ENCODE peak calls at places on chromosomes 5 and 9, in four cellular contexts. One of them, this sample, is unnamed.

GRCh38 chr9:38311382-38312270 is 80.9 kb upstream of the ALDH1B1 start:
- DNase-seq in PC-3: no peak
- DNase-seq in GM23248: no peak
- DNase-seq in fibroblast of lung: peak; percentile 18
- DNase-seq in this sample: no peak

GRCh38 chr9:21968331-21969010 is 25.7 kb downstream of the CDKN2A start:
- DNase-seq in fibroblast of lung: no peak
- DNase-seq in PC-3: no peak
- DNase-seq in GM23248: peak; percentile 42
- DNase-seq in this sample: no peak

GRCh38 chr5:154136141-154136540 is 54.4 kb upstream of the GALNT10 start:
- DNase-seq in GM23248: no peak
- DNase-seq in PC-3: peak; percentile 11
- DNase-seq in fibroblast of lung: no peak
- DNase-seq in this sample: no peak

GRCh38 chr5:137693307-137693950 is 42.5 kb downstream of the KLHL3 start:
- DNase-seq in fibroblast of lung: no peak
- DNase-seq in PC-3: no peak
- DNase-seq in GM23248: no peak
- DNase-seq in this sample: no peak

GRCh38 chr5:179198865-179199645 is 138.9 kb downstream of the ZNF354C start:
- DNase-seq in GM23248: no peak
- DNase-seq in PC-3: no peak
- DNase-seq in fibroblast of lung: no peak
- DNase-seq in this sample: no peak

GRCh38 chr9:120413121-120414048 is 166.6 kb downstream of the CDK5RAP2 start:
- DNase-seq in fibroblast of lung: no peak
- DNase-seq in PC-3: no peak
- DNase-seq in GM23248: no peak
- DNase-seq in this sample: no peak

GRCh38 chr5:107408564-107408963 is 262.2 kb downstream of the EFNA5 start:
- DNase-seq in PC-3: no peak
- DNase-seq in fibroblast of lung: no peak
- DNase-seq in GM23248: no peak
- DNase-seq in this sample: no peak

GRCh38 chr5:55997742-55998351 is 3.1 kb upstream of the IL6ST start:
- DNase-seq in PC-3: peak; percentile 69
- DNase-seq in fibroblast of lung: peak; percentile 69
- DNase-seq in GM23248: peak; percentile 83
- DNase-seq in this sample: no peak

GRCh38 chr5:137376127-137376526 is 123.0 kb downstream of the SPOCK1 start:
- DNase-seq in PC-3: no peak
- DNase-seq in GM23248: no peak
- DNase-seq in fibroblast of lung: no peak
- DNase-seq in this sample: no peak

GRCh38 chr5:156021866-156022265 is 305.1 kb upstream of the SGCD start:
- DNase-seq in GM23248: no peak
- DNase-seq in PC-3: no peak
- DNase-seq in fibroblast of lung: no peak
- DNase-seq in this sample: no peak

GRCh38 chr5:131171276-131171815 is 602 bp downstream of the LYRM7 start:
- DNase-seq in PC-3: peak; percentile 25
- DNase-seq in fibroblast of lung: no peak
- DNase-seq in GM23248: peak; percentile 13
- DNase-seq in this sample: no peak

GRCh38 chr9:83384214-83384613 is 154.0 kb downstream of the FRMD3 start:
- DNase-seq in PC-3: no peak
- DNase-seq in GM23248: no peak
- DNase-seq in fibroblast of lung: no peak
- DNase-seq in this sample: no peak

GRCh38 chr5:37723147-37723961 is 116.5 kb downstream of the GDNF start:
- DNase-seq in fibroblast of lung: peak; percentile 71
- DNase-seq in PC-3: peak; percentile 42
- DNase-seq in GM23248: peak; percentile 59
- DNase-seq in this sample: peak; percentile 16

GRCh38 chr5:6903934-6904333 is 190.7 kb downstream of the TENT4A start:
- DNase-seq in GM23248: no peak
- DNase-seq in fibroblast of lung: no peak
- DNase-seq in PC-3: no peak
- DNase-seq in this sample: no peak

GRCh38 chr5:91332267-91333044 is 50.7 kb downstream of the ARRDC3 start:
- DNase-seq in fibroblast of lung: peak; percentile 88
- DNase-seq in PC-3: peak; percentile 79
- DNase-seq in GM23248: peak; percentile 22
- DNase-seq in this sample: no peak

GRCh38 chr5:154298060-154298459 is 107.5 kb downstream of the GALNT10 start:
- DNase-seq in fibroblast of lung: no peak
- DNase-seq in PC-3: no peak
- DNase-seq in GM23248: no peak
- DNase-seq in this sample: no peak

DNA sequence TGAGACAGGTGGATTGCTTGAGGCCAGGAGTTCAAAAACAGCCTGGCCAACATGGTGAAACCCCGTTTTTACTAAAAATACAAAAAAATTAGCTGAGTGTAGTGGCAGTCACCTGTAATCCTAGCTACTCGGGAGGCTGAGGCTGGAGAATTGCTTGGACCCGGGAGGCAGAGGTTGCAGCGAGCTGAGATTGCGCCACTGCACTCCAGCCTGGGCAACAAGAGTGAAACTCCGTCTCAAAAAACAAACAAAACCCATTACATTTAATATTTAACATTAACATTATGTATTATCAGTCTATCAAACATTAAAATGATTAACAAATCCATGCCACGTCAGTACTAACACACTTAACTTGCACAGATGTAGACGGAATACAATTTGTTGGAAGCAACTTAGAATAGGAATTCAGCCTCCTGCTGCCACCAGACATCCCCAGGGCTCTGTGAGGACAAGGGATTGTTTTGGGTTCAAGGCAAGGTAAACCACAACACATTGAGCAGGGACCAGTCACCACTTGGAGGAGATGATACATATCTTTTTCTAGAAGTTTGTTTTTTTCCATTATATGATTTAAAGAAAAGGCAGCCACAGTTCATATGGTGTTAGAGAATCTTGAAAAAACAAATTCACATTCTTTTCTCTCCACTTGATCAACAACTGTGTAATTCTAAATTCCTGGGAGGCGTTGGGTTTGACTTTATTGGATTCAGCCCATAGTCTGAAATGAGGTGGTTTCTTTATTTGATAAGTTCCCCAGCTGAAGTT is 104.1 kb upstream of the BASP1 start:
- DNase-seq in GM23248: peak; percentile 88
- DNase-seq in fibroblast of lung: peak; percentile 97
- DNase-seq in PC-3: peak; percentile 39
- DNase-seq in this sample: no peak
- H2AFZ ChIP-seq in GM23248: no peak overlapping the region
- H2AFZ ChIP-seq in fibroblast of lung: peak overlapping the region; percentile 29
- H2AFZ ChIP-seq in PC-3: peak overlapping the region; percentile 33
- H2AFZ ChIP-seq in this sample: no peak overlapping the region

DNA sequence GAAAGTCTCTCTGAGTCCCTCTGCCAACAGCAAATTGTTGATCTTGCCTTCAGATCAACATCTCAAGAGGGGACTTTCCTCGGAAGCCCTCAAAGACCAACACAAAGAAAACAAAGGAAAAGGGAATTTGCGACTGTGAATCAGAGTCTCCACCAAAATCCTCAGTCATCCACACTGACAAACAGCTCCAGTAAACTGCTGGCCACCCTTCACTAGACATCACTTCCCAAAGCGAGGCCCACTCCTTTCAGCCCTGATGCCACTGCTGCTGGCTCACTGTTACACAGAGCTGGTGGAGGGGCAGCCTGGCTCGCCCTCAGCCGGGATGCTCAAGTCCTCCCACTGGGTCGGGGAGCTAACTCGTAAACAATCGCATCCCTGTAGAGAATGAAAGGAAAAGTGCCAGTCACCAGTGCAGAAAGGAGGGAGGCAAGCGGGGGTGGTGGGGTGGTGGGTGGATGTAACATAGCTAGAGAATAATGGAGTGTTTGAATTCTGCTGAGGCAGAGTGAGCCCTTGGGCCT is 1.3 kb downstream of the FGF1 start:
- DNase-seq in PC-3: no peak
- DNase-seq in fibroblast of lung: peak; percentile 32
- DNase-seq in GM23248: no peak
- DNase-seq in this sample: no peak
- H2AFZ ChIP-seq in PC-3: no peak overlapping the region
- H2AFZ ChIP-seq in fibroblast of lung: peak overlapping the region; percentile 64
- H2AFZ ChIP-seq in GM23248: no peak overlapping the region
- H2AFZ ChIP-seq in this sample: no peak overlapping the region

DNA sequence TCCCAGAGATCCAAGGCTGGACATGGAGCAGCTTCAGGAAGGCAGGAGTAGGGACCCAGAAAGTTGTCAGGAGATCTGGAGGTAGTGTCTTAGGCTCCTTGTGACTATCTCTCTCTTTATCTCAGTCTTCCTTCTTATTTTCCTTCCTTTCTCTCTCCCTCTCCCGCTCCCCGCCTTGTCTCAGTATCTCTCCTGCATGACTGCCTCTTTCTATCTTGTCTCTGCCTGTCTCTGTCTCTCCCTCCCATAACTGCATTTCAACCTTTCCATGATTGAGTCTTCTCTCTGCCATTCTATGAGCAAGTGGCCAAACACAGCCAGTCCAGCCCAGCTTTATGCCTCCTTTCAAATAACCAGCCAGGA is 61.0 kb upstream of the NEK6 start:
- DNase-seq in PC-3: no peak
- DNase-seq in GM23248: no peak
- DNase-seq in fibroblast of lung: no peak
- DNase-seq in this sample: no peak
- H2AFZ ChIP-seq in PC-3: no peak overlapping the region
- H2AFZ ChIP-seq in GM23248: no peak overlapping the region
- H2AFZ ChIP-seq in fibroblast of lung: no peak overlapping the region
- H2AFZ ChIP-seq in this sample: no peak overlapping the region

GRCh38 chr5:76163111-76163628 is 80.0 kb downstream of the SV2C start:
- DNase-seq in PC-3: peak; percentile 6
- DNase-seq in GM23248: no peak
- DNase-seq in fibroblast of lung: no peak
- DNase-seq in this sample: no peak

GRCh38 chr5:76162335-76162734 is 79.2 kb downstream of the SV2C start:
- DNase-seq in fibroblast of lung: no peak
- DNase-seq in GM23248: no peak
- DNase-seq in PC-3: no peak
- DNase-seq in this sample: no peak

GRCh38 chr5:76165961-76166360 is 82.8 kb downstream of the SV2C start:
- DNase-seq in GM23248: no peak
- DNase-seq in fibroblast of lung: no peak
- DNase-seq in PC-3: no peak
- DNase-seq in this sample: no peak

GRCh38 chr5:76166886-76167576 is 83.8 kb downstream of the SV2C start:
- DNase-seq in PC-3: no peak
- DNase-seq in fibroblast of lung: no peak
- DNase-seq in GM23248: no peak
- DNase-seq in this sample: no peak

GRCh38 chr5:76165029-76165428 is 81.8 kb downstream of the SV2C start:
- DNase-seq in fibroblast of lung: no peak
- DNase-seq in GM23248: no peak
- DNase-seq in PC-3: no peak
- DNase-seq in this sample: no peak
- H2AFZ ChIP-seq in fibroblast of lung: no peak overlapping the region
- H2AFZ ChIP-seq in GM23248: no peak overlapping the region
- H2AFZ ChIP-seq in PC-3: no peak overlapping the region
- H2AFZ ChIP-seq in this sample: no peak overlapping the region

DNA sequence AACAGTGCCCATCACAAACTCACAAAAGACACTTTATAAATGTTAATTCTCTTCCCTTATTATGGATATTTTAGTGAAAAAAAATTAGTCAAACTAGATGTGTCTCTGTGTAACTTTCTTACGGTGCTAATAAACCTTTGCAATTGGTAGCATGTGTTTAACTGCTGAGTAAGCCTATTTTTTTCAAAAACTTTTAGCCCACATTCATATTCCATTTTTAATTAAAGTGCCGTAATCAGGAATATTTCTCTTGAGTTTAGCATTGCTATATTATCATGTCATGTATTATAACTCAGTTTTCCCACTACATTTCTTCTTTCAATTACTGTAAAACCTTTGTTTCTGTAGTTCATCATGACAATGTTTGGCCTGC is 51.4 kb downstream of the FYB1 start:
- DNase-seq in GM23248: no peak
- DNase-seq in PC-3: no peak
- DNase-seq in fibroblast of lung: no peak
- DNase-seq in this sample: no peak
- H2AFZ ChIP-seq in GM23248: peak overlapping the region; percentile 8
- H2AFZ ChIP-seq in PC-3: no peak overlapping the region
- H2AFZ ChIP-seq in fibroblast of lung: no peak overlapping the region
- H2AFZ ChIP-seq in this sample: no peak overlapping the region

GRCh38 chr5:134370306-134370870 is 981 bp upstream of the UBE2B start:
- DNase-seq in GM23248: peak; percentile 57
- DNase-seq in fibroblast of lung: no peak
- DNase-seq in PC-3: no peak
- DNase-seq in this sample: no peak
- H2AFZ ChIP-seq in GM23248: peak overlapping the region; percentile 94
- H2AFZ ChIP-seq in fibroblast of lung: peak overlapping the region; percentile 67
- H2AFZ ChIP-seq in PC-3: peak overlapping the region; percentile 96
- H2AFZ ChIP-seq in this sample: peak overlapping the region; percentile 94

GRCh38 chr5:89388872-89389271 is 505.9 kb upstream of the MEF2C start:
- DNase-seq in fibroblast of lung: no peak
- DNase-seq in GM23248: no peak
- DNase-seq in PC-3: no peak
- DNase-seq in this sample: no peak

GRCh38 chr5:89380635-89381034 is 497.7 kb upstream of the MEF2C start:
- DNase-seq in GM23248: no peak
- DNase-seq in fibroblast of lung: no peak
- DNase-seq in PC-3: no peak
- DNase-seq in this sample: no peak

GRCh38 chr5:89384391-89384790 is 501.4 kb upstream of the MEF2C start:
- DNase-seq in fibroblast of lung: no peak
- DNase-seq in GM23248: no peak
- DNase-seq in PC-3: no peak
- DNase-seq in this sample: no peak
- H2AFZ ChIP-seq in fibroblast of lung: no peak overlapping the region
- H2AFZ ChIP-seq in GM23248: no peak overlapping the region
- H2AFZ ChIP-seq in PC-3: no peak overlapping the region
- H2AFZ ChIP-seq in this sample: no peak overlapping the region

DNA sequence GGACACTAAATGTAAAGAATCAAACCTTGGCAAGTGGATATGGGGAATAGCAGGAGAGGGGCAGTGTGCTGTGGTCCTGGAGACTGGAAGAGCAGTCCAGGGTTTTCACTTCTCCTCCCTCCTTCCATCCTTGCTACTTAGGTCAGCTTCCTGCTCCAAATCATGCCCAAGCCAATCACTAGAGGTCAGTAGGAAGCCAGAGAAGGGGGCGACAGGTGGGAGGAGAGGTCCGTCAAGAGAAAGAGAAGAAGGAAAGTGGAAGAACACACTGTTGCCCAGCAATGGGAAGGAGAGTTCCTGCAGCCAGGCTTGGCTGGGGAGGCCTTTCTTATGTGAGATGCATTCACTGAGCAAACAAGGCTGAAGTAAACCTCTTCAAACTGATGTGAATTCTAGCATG is 289.6 kb downstream of the DTWD2 start:
- DNase-seq in PC-3: no peak
- DNase-seq in GM23248: no peak
- DNase-seq in fibroblast of lung: no peak
- DNase-seq in this sample: no peak
- H2AFZ ChIP-seq in PC-3: no peak overlapping the region
- H2AFZ ChIP-seq in GM23248: no peak overlapping the region
- H2AFZ ChIP-seq in fibroblast of lung: no peak overlapping the region
- H2AFZ ChIP-seq in this sample: no peak overlapping the region